ENCODE peak calls at places on chromosomes 4 and X, in five cellular contexts. One of them, this sample, is unnamed.

GRCh38 chr4:83556006-83556712 is 20.3 kb downstream of the GPAT3 start:
- DNase-seq in choroid plexus epithelial cell: no peak
- DNase-seq in CD8-positive, alpha-beta T cell: no peak
- DNase-seq in right atrium auricular region: no peak
- DNase-seq in lower leg skin: no peak
- DNase-seq in this sample: no peak

GRCh38 chr4:27100713-27101112 is 240.1 kb downstream of the STIM2 start:
- DNase-seq in right atrium auricular region: no peak
- DNase-seq in CD8-positive, alpha-beta T cell: no peak
- DNase-seq in lower leg skin: no peak
- DNase-seq in choroid plexus epithelial cell: no peak
- DNase-seq in this sample: no peak

GRCh38 chr4:56799291-56799823 is 22.1 kb downstream of the SPINK2 start:
- DNase-seq in right atrium auricular region: no peak
- DNase-seq in CD8-positive, alpha-beta T cell: no peak
- DNase-seq in lower leg skin: no peak
- DNase-seq in choroid plexus epithelial cell: no peak
- DNase-seq in this sample: no peak

GRCh38 chrX:18348047-18348446 is 6.4 kb downstream of the SCML2 start:
- DNase-seq in choroid plexus epithelial cell: no peak
- DNase-seq in right atrium auricular region: no peak
- DNase-seq in lower leg skin: no peak
- DNase-seq in CD8-positive, alpha-beta T cell: no peak
- DNase-seq in this sample: no peak

GRCh38 chr4:54513231-54513630 is 144.5 kb upstream of the KIT start:
- DNase-seq in lower leg skin: peak; percentile 55
- DNase-seq in choroid plexus epithelial cell: peak; percentile 73
- DNase-seq in right atrium auricular region: peak; percentile 59
- DNase-seq in CD8-positive, alpha-beta T cell: no peak
- DNase-seq in this sample: no peak

GRCh38 chrX:84501798-84502628 is at the start of gene HDX:
- DNase-seq in right atrium auricular region: peak; percentile 87
- DNase-seq in lower leg skin: peak; percentile 79
- DNase-seq in choroid plexus epithelial cell: peak; percentile 92
- DNase-seq in CD8-positive, alpha-beta T cell: peak; percentile 56
- DNase-seq in this sample: peak; percentile 92

GRCh38 chr4:17447675-17448298 is 64.1 kb downstream of the QDPR start:
- DNase-seq in right atrium auricular region: no peak
- DNase-seq in CD8-positive, alpha-beta T cell: peak; percentile 55
- DNase-seq in choroid plexus epithelial cell: peak; percentile 91
- DNase-seq in lower leg skin: peak; percentile 41
- DNase-seq in this sample: no peak

GRCh38 chrX:66602381-66602938 is 36.4 kb downstream of the EDA2R start:
- DNase-seq in lower leg skin: no peak
- DNase-seq in right atrium auricular region: no peak
- DNase-seq in choroid plexus epithelial cell: no peak
- DNase-seq in CD8-positive, alpha-beta T cell: no peak
- DNase-seq in this sample: no peak

GRCh38 chr4:129641179-129641578 is 545.2 kb downstream of the C4orf33 start:
- DNase-seq in right atrium auricular region: peak; percentile 66
- DNase-seq in lower leg skin: peak; percentile 22
- DNase-seq in CD8-positive, alpha-beta T cell: peak; percentile 31
- DNase-seq in choroid plexus epithelial cell: peak; percentile 77
- DNase-seq in this sample: no peak

GRCh38 chrX:150697641-150698040 is 4.4 kb downstream of the MTMR1 start:
- DNase-seq in right atrium auricular region: no peak
- DNase-seq in choroid plexus epithelial cell: no peak
- DNase-seq in lower leg skin: no peak
- DNase-seq in CD8-positive, alpha-beta T cell: no peak
- DNase-seq in this sample: no peak

GRCh38 chrX:129737921-129738320 is 858 bp upstream of the XPNPEP2 start:
- DNase-seq in lower leg skin: no peak
- DNase-seq in choroid plexus epithelial cell: peak; percentile 65
- DNase-seq in right atrium auricular region: peak; percentile 66
- DNase-seq in CD8-positive, alpha-beta T cell: no peak
- DNase-seq in this sample: no peak

GRCh38 chr4:110793890-110794588 is 171.2 kb upstream of the PITX2 start:
- DNase-seq in right atrium auricular region: no peak
- DNase-seq in lower leg skin: no peak
- DNase-seq in choroid plexus epithelial cell: no peak
- DNase-seq in CD8-positive, alpha-beta T cell: no peak
- DNase-seq in this sample: no peak

GRCh38 chrX:100413231-100413630 is 3.2 kb upstream of the PCDH19 start:
- DNase-seq in CD8-positive, alpha-beta T cell: no peak
- DNase-seq in lower leg skin: no peak
- DNase-seq in choroid plexus epithelial cell: peak; percentile 73
- DNase-seq in right atrium auricular region: peak; percentile 62
- DNase-seq in this sample: no peak

GRCh38 chrX:53223068-53223693 is 1.8 kb downstream of the KDM5C start:
- DNase-seq in lower leg skin: no peak
- DNase-seq in CD8-positive, alpha-beta T cell: no peak
- DNase-seq in choroid plexus epithelial cell: no peak
- DNase-seq in right atrium auricular region: no peak
- DNase-seq in this sample: no peak

GRCh38 chr4:56728512-56728911 is 47.4 kb upstream of the HOPX start:
- DNase-seq in CD8-positive, alpha-beta T cell: no peak
- DNase-seq in right atrium auricular region: peak; percentile 78
- DNase-seq in lower leg skin: peak; percentile 86
- DNase-seq in choroid plexus epithelial cell: peak; percentile 98
- DNase-seq in this sample: no peak

GRCh38 chrX:118682258-118683014 is 45.0 kb upstream of the IL13RA1 start:
- DNase-seq in lower leg skin: no peak
- DNase-seq in CD8-positive, alpha-beta T cell: no peak
- DNase-seq in choroid plexus epithelial cell: no peak
- DNase-seq in right atrium auricular region: no peak
- DNase-seq in this sample: no peak

GRCh38 chr4:28772066-28772465 is 1911.4 kb downstream of the STIM2 start:
- DNase-seq in right atrium auricular region: no peak
- DNase-seq in choroid plexus epithelial cell: peak; percentile 72
- DNase-seq in CD8-positive, alpha-beta T cell: no peak
- DNase-seq in lower leg skin: no peak
- DNase-seq in this sample: no peak

GRCh38 chr4:33780952-33781655 is 2463.2 kb downstream of the ARAP2 start:
- DNase-seq in CD8-positive, alpha-beta T cell: no peak
- DNase-seq in right atrium auricular region: no peak
- DNase-seq in choroid plexus epithelial cell: peak; percentile 39
- DNase-seq in lower leg skin: no peak
- DNase-seq in this sample: no peak

GRCh38 chrX:72046447-72046846 is 85.3 kb downstream of the RTL5 start:
- DNase-seq in lower leg skin: no peak
- DNase-seq in choroid plexus epithelial cell: no peak
- DNase-seq in right atrium auricular region: peak; percentile 21
- DNase-seq in CD8-positive, alpha-beta T cell: no peak
- DNase-seq in this sample: no peak

GRCh38 chr4:154722262-154722661 is 21.5 kb upstream of the LRAT start:
- DNase-seq in CD8-positive, alpha-beta T cell: no peak
- DNase-seq in choroid plexus epithelial cell: no peak
- DNase-seq in right atrium auricular region: no peak
- DNase-seq in lower leg skin: no peak
- DNase-seq in this sample: no peak

GRCh38 chr4:154720123-154720522 is 23.7 kb upstream of the LRAT start:
- DNase-seq in CD8-positive, alpha-beta T cell: no peak
- DNase-seq in right atrium auricular region: no peak
- DNase-seq in choroid plexus epithelial cell: no peak
- DNase-seq in lower leg skin: no peak
- DNase-seq in this sample: no peak

GRCh38 chr4:154719087-154719486 is 24.7 kb upstream of the LRAT start:
- DNase-seq in right atrium auricular region: no peak
- DNase-seq in CD8-positive, alpha-beta T cell: no peak
- DNase-seq in lower leg skin: no peak
- DNase-seq in choroid plexus epithelial cell: peak; percentile 56
- DNase-seq in this sample: no peak

DNA sequence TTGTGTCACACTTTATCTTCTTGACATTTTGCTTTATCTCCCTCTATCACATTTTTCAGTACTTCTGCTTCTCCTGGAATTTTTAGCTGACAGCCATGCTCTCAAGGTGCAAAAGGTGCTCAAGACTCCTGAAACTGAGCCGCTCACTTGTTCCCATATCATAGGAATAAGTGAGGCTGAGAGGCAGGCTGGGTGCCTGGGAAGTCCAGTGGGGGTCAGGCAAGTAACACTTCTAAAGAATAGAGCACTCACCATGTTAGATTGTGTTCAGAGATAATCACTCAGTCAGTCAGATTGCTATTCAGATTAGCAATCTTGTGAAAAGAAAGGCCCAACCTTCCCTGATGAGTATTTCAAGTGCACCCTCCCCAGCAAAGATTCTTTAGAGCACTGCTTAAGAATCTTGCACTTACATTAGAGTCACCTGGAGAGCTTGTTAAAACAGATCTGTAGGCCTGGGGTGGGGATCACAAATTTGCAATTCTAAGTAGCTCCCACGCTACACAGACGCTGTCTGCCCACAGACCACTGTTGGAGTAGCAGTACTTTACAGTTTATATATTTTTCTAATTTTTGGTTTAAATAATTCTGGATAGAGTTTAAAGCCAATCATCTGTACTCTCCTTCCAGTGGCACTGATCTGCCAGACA is 23.1 kb upstream of the LRAT start:
- DNase-seq in right atrium auricular region: no peak
- DNase-seq in CD8-positive, alpha-beta T cell: no peak
- DNase-seq in lower leg skin: no peak
- DNase-seq in choroid plexus epithelial cell: no peak
- DNase-seq in this sample: no peak
- TF ChIP-seq CTCF in right atrium auricular region: no peak
- TF ChIP-seq CTCF in CD8-positive, alpha-beta T cell: no peak
- TF ChIP-seq CTCF in lower leg skin: no peak
- TF ChIP-seq CTCF in choroid plexus epithelial cell: no peak
- TF ChIP-seq CTCF in this sample: no peak

GRCh38 chrX:15960237-15960636 is 105.6 kb upstream of the AP1S2 start:
- DNase-seq in choroid plexus epithelial cell: no peak
- DNase-seq in right atrium auricular region: no peak
- DNase-seq in CD8-positive, alpha-beta T cell: no peak
- DNase-seq in lower leg skin: no peak
- DNase-seq in this sample: no peak
- TF ChIP-seq CTCF in choroid plexus epithelial cell: no peak
- TF ChIP-seq CTCF in right atrium auricular region: no peak
- TF ChIP-seq CTCF in CD8-positive, alpha-beta T cell: no peak
- TF ChIP-seq CTCF in lower leg skin: no peak
- TF ChIP-seq CTCF in this sample: no peak

DNA sequence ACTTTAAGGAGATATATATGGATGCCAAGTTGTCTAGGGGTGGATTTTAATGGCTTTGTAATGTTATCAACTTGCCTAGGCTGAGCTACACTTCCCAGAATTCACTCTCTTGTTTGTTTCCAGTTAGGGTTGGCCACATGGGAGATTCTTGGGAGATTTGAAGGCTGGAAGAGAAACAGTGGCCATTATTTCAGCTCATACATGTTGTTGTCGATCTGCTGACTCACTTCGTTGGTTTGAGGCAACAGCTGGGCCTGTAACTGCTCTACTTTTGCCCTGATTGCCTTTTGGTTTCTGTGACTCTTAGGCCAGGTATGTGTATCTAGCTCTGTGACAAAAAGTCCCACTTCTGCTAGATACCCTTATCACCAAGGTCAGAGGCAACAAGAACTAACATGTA is 11.6 kb upstream of the SRPX start:
- DNase-seq in choroid plexus epithelial cell: no peak
- DNase-seq in CD8-positive, alpha-beta T cell: no peak
- DNase-seq in right atrium auricular region: no peak
- DNase-seq in lower leg skin: no peak
- DNase-seq in this sample: no peak
- TF ChIP-seq CTCF in choroid plexus epithelial cell: no peak
- TF ChIP-seq CTCF in CD8-positive, alpha-beta T cell: no peak
- TF ChIP-seq CTCF in right atrium auricular region: no peak
- TF ChIP-seq CTCF in lower leg skin: no peak
- TF ChIP-seq CTCF in this sample: no peak

GRCh38 chr4:1360423-1361283 is 13.6 kb downstream of the UVSSA start:
- DNase-seq in right atrium auricular region: no peak
- DNase-seq in CD8-positive, alpha-beta T cell: no peak
- DNase-seq in lower leg skin: no peak
- DNase-seq in choroid plexus epithelial cell: peak; percentile 68
- DNase-seq in this sample: no peak
- TF ChIP-seq CTCF in right atrium auricular region: no peak
- TF ChIP-seq CTCF in CD8-positive, alpha-beta T cell: no peak
- TF ChIP-seq CTCF in lower leg skin: no peak
- TF ChIP-seq CTCF in choroid plexus epithelial cell: peak; percentile 4
- TF ChIP-seq CTCF in this sample: no peak

GRCh38 chrX:136608295-136608933 is 39.5 kb upstream of the CD40LG start:
- DNase-seq in right atrium auricular region: no peak
- DNase-seq in CD8-positive, alpha-beta T cell: peak; percentile 47
- DNase-seq in lower leg skin: peak; percentile 12
- DNase-seq in choroid plexus epithelial cell: peak; percentile 50
- DNase-seq in this sample: no peak
- TF ChIP-seq CTCF in right atrium auricular region: peak; percentile 49
- TF ChIP-seq CTCF in CD8-positive, alpha-beta T cell: peak; percentile 44
- TF ChIP-seq CTCF in lower leg skin: no peak
- TF ChIP-seq CTCF in choroid plexus epithelial cell: peak; percentile 50
- TF ChIP-seq CTCF in this sample: peak; percentile 31

GRCh38 chrX:132842839-132843238 is 115.6 kb downstream of the HS6ST2 start:
- DNase-seq in lower leg skin: no peak
- DNase-seq in CD8-positive, alpha-beta T cell: no peak
- DNase-seq in choroid plexus epithelial cell: no peak
- DNase-seq in right atrium auricular region: no peak
- DNase-seq in this sample: no peak

GRCh38 chrX:132837971-132838370 is 120.5 kb downstream of the HS6ST2 start:
- DNase-seq in CD8-positive, alpha-beta T cell: no peak
- DNase-seq in choroid plexus epithelial cell: no peak
- DNase-seq in right atrium auricular region: no peak
- DNase-seq in lower leg skin: no peak
- DNase-seq in this sample: no peak

DNA sequence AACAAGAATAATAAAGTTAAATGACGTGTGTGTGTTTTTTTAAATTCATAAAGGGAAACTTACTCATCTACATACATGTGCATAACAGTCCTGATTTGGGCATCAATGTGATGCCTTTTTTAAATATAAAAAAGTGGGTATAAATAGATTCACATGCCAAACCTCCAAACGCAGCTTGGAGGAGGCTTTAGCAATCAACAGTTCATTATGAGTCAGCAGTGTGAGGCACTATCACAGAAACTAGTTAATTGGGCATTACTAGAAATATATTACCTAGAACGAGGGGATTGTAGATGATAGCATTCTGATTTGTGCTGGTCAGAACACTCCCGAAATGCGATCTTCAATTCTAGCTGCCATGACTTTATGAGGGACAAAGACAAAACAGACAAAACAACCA is 115.0 kb downstream of the HS6ST2 start:
- DNase-seq in lower leg skin: no peak
- DNase-seq in right atrium auricular region: no peak
- DNase-seq in CD8-positive, alpha-beta T cell: no peak
- DNase-seq in choroid plexus epithelial cell: no peak
- DNase-seq in this sample: no peak
- TF ChIP-seq CTCF in lower leg skin: no peak
- TF ChIP-seq CTCF in right atrium auricular region: no peak
- TF ChIP-seq CTCF in CD8-positive, alpha-beta T cell: no peak
- TF ChIP-seq CTCF in choroid plexus epithelial cell: no peak
- TF ChIP-seq CTCF in this sample: no peak

DNA sequence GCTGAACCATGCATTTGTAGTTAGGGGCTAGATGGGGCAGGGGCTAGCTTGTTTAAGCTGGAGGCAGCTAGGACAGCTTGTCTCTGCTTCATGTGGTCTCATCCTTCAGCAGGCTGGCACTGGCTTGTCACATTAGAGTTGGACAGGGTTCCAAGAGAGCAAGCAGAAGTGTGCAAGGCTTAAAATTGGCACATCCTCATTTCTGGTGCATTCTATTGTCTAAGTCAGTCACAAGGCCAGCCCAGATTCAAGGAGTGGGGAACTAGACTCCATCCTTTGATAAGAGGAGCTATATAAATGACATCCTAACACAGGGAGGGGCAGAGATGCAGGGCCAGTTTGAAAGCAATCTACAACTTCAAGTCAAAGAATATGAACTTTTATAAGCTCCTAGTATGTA is 313.2 kb downstream of the PTTG2 start:
- DNase-seq in right atrium auricular region: no peak
- DNase-seq in choroid plexus epithelial cell: no peak
- DNase-seq in lower leg skin: no peak
- DNase-seq in CD8-positive, alpha-beta T cell: no peak
- DNase-seq in this sample: peak; percentile 25
- TF ChIP-seq CTCF in right atrium auricular region: no peak
- TF ChIP-seq CTCF in choroid plexus epithelial cell: no peak
- TF ChIP-seq CTCF in lower leg skin: no peak
- TF ChIP-seq CTCF in CD8-positive, alpha-beta T cell: no peak
- TF ChIP-seq CTCF in this sample: no peak

This sample was measured in osteocyte.